ENCODE peak calls at places on chromosomes 16 and 17, in seven cellular contexts. One of them, this sample, is unnamed.

GRCh38 chr16:9159839-9160550 is 68.6 kb downstream of the HAPSTR1 start:
- DNase-seq in stimulated activated CD4-positive, alpha-beta T cell treated with anti-CD3 and anti-CD28 coated beads, Interleukin-4, amount 100 ng/mL, for 24 hours: peak
- DNase-seq in naive thymus-derived CD8-positive, alpha-beta T cell: no peak
- DNase-seq in left cardiac atrium: peak
- DNase-seq in NCI-H1694: no peak
- DNase-seq in central memory CD4-positive, alpha-beta T cell: peak
- DNase-seq in NCI-H2081: no peak
- DNase-seq in this sample: no peak

GRCh38 chr17:47820023-47820789 is 1.4 kb downstream of the OSBPL7 start:
- DNase-seq in stimulated activated CD4-positive, alpha-beta T cell treated with anti-CD3 and anti-CD28 coated beads, Interleukin-4, amount 100 ng/mL, for 24 hours: no peak
- DNase-seq in naive thymus-derived CD8-positive, alpha-beta T cell: no peak
- DNase-seq in left cardiac atrium: no peak
- DNase-seq in NCI-H1694: no peak
- DNase-seq in central memory CD4-positive, alpha-beta T cell: no peak
- DNase-seq in NCI-H2081: no peak
- DNase-seq in this sample: no peak

GRCh38 chr17:1008008-1008761 is 11.3 kb downstream of the TIMM22 start:
- DNase-seq in stimulated activated CD4-positive, alpha-beta T cell treated with anti-CD3 and anti-CD28 coated beads, Interleukin-4, amount 100 ng/mL, for 24 hours: no peak
- DNase-seq in naive thymus-derived CD8-positive, alpha-beta T cell: no peak
- DNase-seq in left cardiac atrium: no peak
- DNase-seq in NCI-H1694: peak
- DNase-seq in central memory CD4-positive, alpha-beta T cell: no peak
- DNase-seq in NCI-H2081: no peak
- DNase-seq in this sample: no peak

GRCh38 chr17:61407211-61407911 is 7.7 kb downstream of the TBX2 start:
- DNase-seq in stimulated activated CD4-positive, alpha-beta T cell treated with anti-CD3 and anti-CD28 coated beads, Interleukin-4, amount 100 ng/mL, for 24 hours: no peak
- DNase-seq in naive thymus-derived CD8-positive, alpha-beta T cell: peak
- DNase-seq in left cardiac atrium: no peak
- DNase-seq in NCI-H1694: no peak
- DNase-seq in central memory CD4-positive, alpha-beta T cell: no peak
- DNase-seq in NCI-H2081: no peak
- DNase-seq in this sample: no peak

GRCh38 chr17:75457047-75457654 is 716 bp downstream of the TMEM94 start:
- DNase-seq in stimulated activated CD4-positive, alpha-beta T cell treated with anti-CD3 and anti-CD28 coated beads, Interleukin-4, amount 100 ng/mL, for 24 hours: peak
- DNase-seq in naive thymus-derived CD8-positive, alpha-beta T cell: peak
- DNase-seq in left cardiac atrium: peak
- DNase-seq in NCI-H1694: peak
- DNase-seq in central memory CD4-positive, alpha-beta T cell: no peak
- DNase-seq in NCI-H2081: peak
- DNase-seq in this sample: peak

GRCh38 chr17:69960755-69961154 is 114.3 kb upstream of the KCNJ16 start:
- DNase-seq in stimulated activated CD4-positive, alpha-beta T cell treated with anti-CD3 and anti-CD28 coated beads, Interleukin-4, amount 100 ng/mL, for 24 hours: no peak
- DNase-seq in naive thymus-derived CD8-positive, alpha-beta T cell: no peak
- DNase-seq in left cardiac atrium: peak
- DNase-seq in NCI-H1694: no peak
- DNase-seq in central memory CD4-positive, alpha-beta T cell: no peak
- DNase-seq in NCI-H2081: no peak
- DNase-seq in this sample: no peak

GRCh38 chr17:36858119-36859002 is 78.9 kb upstream of the LHX1 start:
- DNase-seq in stimulated activated CD4-positive, alpha-beta T cell treated with anti-CD3 and anti-CD28 coated beads, Interleukin-4, amount 100 ng/mL, for 24 hours: no peak
- DNase-seq in naive thymus-derived CD8-positive, alpha-beta T cell: no peak
- DNase-seq in left cardiac atrium: no peak
- DNase-seq in NCI-H1694: peak
- DNase-seq in central memory CD4-positive, alpha-beta T cell: no peak
- DNase-seq in NCI-H2081: no peak
- DNase-seq in this sample: no peak

GRCh38 chr16:70163596-70163995 is 10.0 kb upstream of the CLEC18C start:
- DNase-seq in stimulated activated CD4-positive, alpha-beta T cell treated with anti-CD3 and anti-CD28 coated beads, Interleukin-4, amount 100 ng/mL, for 24 hours: no peak
- DNase-seq in naive thymus-derived CD8-positive, alpha-beta T cell: no peak
- DNase-seq in left cardiac atrium: peak
- DNase-seq in NCI-H1694: no peak
- DNase-seq in central memory CD4-positive, alpha-beta T cell: no peak
- DNase-seq in NCI-H2081: no peak
- DNase-seq in this sample: no peak

GRCh38 chr16:3017262-3017805 is 649 bp downstream of the CLDN6 start:
- DNase-seq in stimulated activated CD4-positive, alpha-beta T cell treated with anti-CD3 and anti-CD28 coated beads, Interleukin-4, amount 100 ng/mL, for 24 hours: no peak
- DNase-seq in naive thymus-derived CD8-positive, alpha-beta T cell: no peak
- DNase-seq in left cardiac atrium: no peak
- DNase-seq in NCI-H1694: no peak
- DNase-seq in central memory CD4-positive, alpha-beta T cell: no peak
- DNase-seq in NCI-H2081: no peak
- DNase-seq in this sample: no peak

GRCh38 chr17:5031365-5032082 is 3.7 kb downstream of the SLC52A1 start:
- DNase-seq in stimulated activated CD4-positive, alpha-beta T cell treated with anti-CD3 and anti-CD28 coated beads, Interleukin-4, amount 100 ng/mL, for 24 hours: peak
- DNase-seq in naive thymus-derived CD8-positive, alpha-beta T cell: peak
- DNase-seq in left cardiac atrium: peak
- DNase-seq in NCI-H1694: peak
- DNase-seq in central memory CD4-positive, alpha-beta T cell: peak
- DNase-seq in NCI-H2081: peak
- DNase-seq in this sample: peak

GRCh38 chr16:69328854-69329316 is 1.5 kb downstream of the PDF start:
- DNase-seq in stimulated activated CD4-positive, alpha-beta T cell treated with anti-CD3 and anti-CD28 coated beads, Interleukin-4, amount 100 ng/mL, for 24 hours: no peak
- DNase-seq in naive thymus-derived CD8-positive, alpha-beta T cell: no peak
- DNase-seq in left cardiac atrium: peak
- DNase-seq in NCI-H1694: no peak
- DNase-seq in central memory CD4-positive, alpha-beta T cell: no peak
- DNase-seq in NCI-H2081: no peak
- DNase-seq in this sample: no peak

GRCh38 chr17:7440823-7441174 is 1.5 kb downstream of the FGF11 start:
- DNase-seq in stimulated activated CD4-positive, alpha-beta T cell treated with anti-CD3 and anti-CD28 coated beads, Interleukin-4, amount 100 ng/mL, for 24 hours: no peak
- DNase-seq in naive thymus-derived CD8-positive, alpha-beta T cell: no peak
- DNase-seq in left cardiac atrium: peak
- DNase-seq in NCI-H1694: no peak
- DNase-seq in central memory CD4-positive, alpha-beta T cell: no peak
- DNase-seq in NCI-H2081: no peak
- DNase-seq in this sample: peak

GRCh38 chr16:66961065-66961744 is at the start of gene CES3:
- DNase-seq in stimulated activated CD4-positive, alpha-beta T cell treated with anti-CD3 and anti-CD28 coated beads, Interleukin-4, amount 100 ng/mL, for 24 hours: peak
- DNase-seq in naive thymus-derived CD8-positive, alpha-beta T cell: peak
- DNase-seq in left cardiac atrium: peak
- DNase-seq in NCI-H1694: peak
- DNase-seq in central memory CD4-positive, alpha-beta T cell: peak
- DNase-seq in NCI-H2081: peak
- DNase-seq in this sample: peak

This sample was measured in NCI-H446 treated with DMSO at 0.1 percent for 48 hours.